ENCODE peak calls at places on chromosomes 13 and 19, in eight cellular contexts. P, A, C, Q, J, B, F and Z are unnamed samples.

GRCh38 chr13:48110930-48111721 is 16.2 kb upstream of the MED4 start:
- DNase-seq in P (no peak), A (no peak), C (no peak), Q (no peak), J (no peak), B (no peak), F (no peak), Z (peak)

GRCh38 chr13:48334534-48335127 is 31.1 kb downstream of the RB1 start:
- DNase-seq in P (peak), A (peak), C (peak), Q (peak), J (no peak), B (no peak), F (no peak), Z (peak)

GRCh38 chr19:30320466-30320865 is 51.7 kb upstream of the ZNF536 start:
- DNase-seq in P (no peak), A (no peak), C (no peak), Q (no peak), J (no peak), B (no peak), F (no peak), Z (no peak)

GRCh38 chr13:100336795-100337516 is 248.1 kb downstream of the PCCA start:
- DNase-seq in P (no peak), A (no peak), C (no peak), Q (no peak), J (no peak), B (no peak), F (no peak), Z (no peak)

GRCh38 chr19:39384839-39385568 is 5.9 kb downstream of the PAF1 start:
- DNase-seq in P (no peak), A (no peak), C (no peak), Q (no peak), J (no peak), B (peak), F (no peak), Z (no peak)

GRCh38 chr13:40031031-40031430 is 375.6 kb downstream of the COG6 start:
- DNase-seq in P (no peak), A (peak), C (peak), Q (no peak), J (peak), B (no peak), F (peak), Z (peak)

GRCh38 chr13:64453831-64454230 is 2776.3 kb downstream of the PCDH9 start:
- DNase-seq in P (peak), A (peak), C (no peak), Q (peak), J (no peak), B (no peak), F (no peak), Z (no peak)

GRCh38 chr13:34044660-34045080 is 226.7 kb downstream of the RFC3 start:
- DNase-seq in P (no peak), A (peak), C (peak), Q (no peak), J (peak), B (no peak), F (peak), Z (peak)

GRCh38 chr19:6060600-6061391 is 49.5 kb downstream of the RFX2 start:
- DNase-seq in P (no peak), A (peak), C (peak), Q (peak), J (no peak), B (peak), F (no peak), Z (peak)

GRCh38 chr13:57824121-57824520 is 192.6 kb downstream of the PCDH17 start:
- DNase-seq in P (peak), A (no peak), C (no peak), Q (no peak), J (no peak), B (no peak), F (no peak), Z (no peak)

GRCh38 chr19:48614436-48615144 is at the start of gene FAM83E:
- DNase-seq in P (no peak), A (no peak), C (no peak), Q (peak), J (no peak), B (no peak), F (no peak), Z (no peak)

GRCh38 chr13:72259528-72259927 is 392.5 kb upstream of the DACH1 start:
- DNase-seq in P (no peak), A (no peak), C (no peak), Q (no peak), J (no peak), B (no peak), F (no peak), Z (no peak)

GRCh38 chr19:6911523-6911922 is 24.1 kb downstream of the ADGRE1 start:
- DNase-seq in P (no peak), A (no peak), C (no peak), Q (no peak), J (no peak), B (no peak), F (no peak), Z (no peak)

GRCh38 chr19:10604460-10604980 is 17.4 kb upstream of the AP1M2 start:
- DNase-seq in P (no peak), A (no peak), C (no peak), Q (no peak), J (no peak), B (no peak), F (no peak), Z (no peak)

GRCh38 chr13:41916173-41916954 is 44.5 kb downstream of the VWA8 start:
- DNase-seq in P (peak), A (peak), C (peak), Q (no peak), J (peak), B (no peak), F (peak), Z (peak)

GRCh38 chr13:32804673-32805260 is 211.5 kb upstream of the KL start:
- DNase-seq in P (no peak), A (peak), C (peak), Q (no peak), J (no peak), B (no peak), F (no peak), Z (no peak)

GRCh38 chr19:6476155-6476895 is 5.3 kb downstream of the DENND1C start:
- DNase-seq in P (peak), A (peak), C (peak), Q (peak), J (peak), B (peak), F (no peak), Z (peak)

GRCh38 chr13:84896128-84896527 is 903.1 kb downstream of the SLITRK6 start:
- DNase-seq in P (peak), A (peak), C (peak), Q (peak), J (peak), B (no peak), F (peak), Z (peak)

GRCh38 chr13:86425127-86425526 is 625.9 kb upstream of the SLITRK6 start:
- DNase-seq in P (peak), A (no peak), C (no peak), Q (peak), J (no peak), B (no peak), F (no peak), Z (no peak)

GRCh38 chr13:62357887-62358645 is 942.4 kb upstream of the PCDH20 start:
- DNase-seq in P (peak), A (peak), C (peak), Q (peak), J (peak), B (no peak), F (peak), Z (peak)

GRCh38 chr13:80341771-80342271 is 895 bp upstream of the SPRY2 start:
- DNase-seq in P (peak), A (peak), C (peak), Q (peak), J (peak), B (peak), F (no peak), Z (peak)

GRCh38 chr19:19463348-19464117 is 51.8 kb downstream of the TSSK6 start:
- DNase-seq in P (no peak), A (peak), C (peak), Q (no peak), J (peak), B (peak), F (no peak), Z (peak)

GRCh38 chr19:52492991-52493470 is 34.4 kb upstream of the ZNF808 start:
- DNase-seq in P (peak), A (no peak), C (no peak), Q (peak), J (no peak), B (no peak), F (no peak), Z (peak)
- H3K4me3 ChIP-seq in P (peak), A (no peak), C (no peak), Q (peak), J (no peak), B (no peak), F (no peak), Z (no peak)

DNA sequence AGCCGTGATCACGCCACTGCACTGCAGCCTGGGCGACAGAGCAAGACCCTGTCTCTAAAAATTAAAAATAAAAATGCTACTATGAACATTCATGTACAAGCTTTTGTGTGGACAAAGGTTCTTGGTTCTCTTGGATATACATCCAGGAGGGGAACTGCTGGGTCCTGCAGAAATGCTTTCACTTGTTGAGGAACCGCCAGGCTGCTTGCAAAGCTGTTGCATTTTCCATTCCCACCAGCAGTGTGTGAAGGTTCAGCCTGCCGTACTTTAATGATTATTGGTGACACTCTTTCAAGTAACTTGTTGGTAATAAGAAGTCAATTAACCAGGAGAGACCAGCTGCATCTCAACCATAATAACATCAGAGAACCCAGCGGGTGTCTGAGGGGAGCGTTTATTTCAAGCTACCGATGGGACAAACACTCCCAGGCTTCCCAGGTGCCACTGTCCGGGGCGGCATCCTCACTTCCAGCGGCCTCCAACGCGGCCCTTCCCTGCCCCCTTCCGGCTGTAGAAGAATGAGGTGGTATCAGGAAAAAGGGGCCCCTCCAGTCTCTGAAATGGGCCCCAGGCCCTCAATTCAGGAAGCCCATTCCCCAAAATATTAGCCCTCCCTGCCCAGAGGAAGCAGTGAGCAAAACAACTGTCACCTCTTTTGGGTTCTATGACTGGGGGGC is 15.2 kb upstream of the PPP1R12C start:
- DNase-seq in P (no peak), A (no peak), C (no peak), Q (no peak), J (no peak), B (no peak), F (no peak), Z (no peak)
- TF ChIP-seq CTCF in P (peak), A (no peak), C (no peak), Q (no peak), J (no peak), B (no peak), F (peak), Z (peak)

DNA sequence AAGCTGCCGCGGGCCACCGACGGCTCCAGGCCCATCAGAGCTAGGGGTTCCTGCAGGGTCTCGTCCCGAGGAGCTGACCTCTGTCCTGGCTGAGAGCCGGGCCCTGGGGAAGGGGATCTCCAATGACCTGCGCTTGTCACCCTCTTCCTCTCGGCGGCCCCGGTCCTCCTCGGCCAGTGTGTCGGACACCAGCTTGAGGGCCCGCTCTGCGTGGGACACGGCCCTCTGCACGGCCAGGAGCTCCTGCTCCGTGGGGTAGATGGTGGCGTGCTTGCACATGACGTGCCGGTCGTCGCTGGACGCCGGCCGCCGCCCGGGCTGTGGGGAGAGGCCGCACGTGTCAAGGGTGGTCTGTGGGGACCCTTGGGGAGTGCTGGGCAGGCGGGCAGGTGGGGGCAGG is 32.7 kb upstream of the MATK start:
- DNase-seq in P (no peak), A (no peak), C (no peak), Q (no peak), J (no peak), B (no peak), F (no peak), Z (no peak)
- H3K4me3 ChIP-seq in P (no peak), A (no peak), C (no peak), Q (no peak), J (no peak), B (no peak), F (no peak), Z (no peak)

DNA sequence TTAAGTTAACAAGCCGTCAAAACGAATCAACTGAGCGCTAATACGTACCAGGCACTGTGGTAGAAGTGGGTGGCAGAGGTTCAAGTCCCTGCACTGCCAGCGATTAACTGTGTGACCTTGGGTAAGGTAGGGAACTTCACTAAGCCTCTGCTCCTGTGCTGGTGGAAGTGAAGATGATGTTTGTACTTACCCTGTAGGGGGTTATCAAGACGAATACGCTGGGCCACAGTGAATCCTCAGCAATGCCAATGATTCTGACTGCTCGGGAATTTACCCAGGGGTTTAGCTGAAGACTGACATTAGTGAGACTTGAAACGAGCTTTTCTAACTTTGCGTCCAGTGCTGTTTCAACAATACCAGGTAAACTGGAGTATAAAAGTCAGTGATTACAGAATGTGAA is 305.3 kb downstream of the FGF9 start:
- DNase-seq in P (no peak), A (no peak), C (no peak), Q (no peak), J (no peak), B (no peak), F (no peak), Z (no peak)
- TF ChIP-seq CTCF in P (no peak), A (no peak), C (no peak), Q (no peak), J (no peak), B (no peak), F (no peak), Z (no peak)

DNA sequence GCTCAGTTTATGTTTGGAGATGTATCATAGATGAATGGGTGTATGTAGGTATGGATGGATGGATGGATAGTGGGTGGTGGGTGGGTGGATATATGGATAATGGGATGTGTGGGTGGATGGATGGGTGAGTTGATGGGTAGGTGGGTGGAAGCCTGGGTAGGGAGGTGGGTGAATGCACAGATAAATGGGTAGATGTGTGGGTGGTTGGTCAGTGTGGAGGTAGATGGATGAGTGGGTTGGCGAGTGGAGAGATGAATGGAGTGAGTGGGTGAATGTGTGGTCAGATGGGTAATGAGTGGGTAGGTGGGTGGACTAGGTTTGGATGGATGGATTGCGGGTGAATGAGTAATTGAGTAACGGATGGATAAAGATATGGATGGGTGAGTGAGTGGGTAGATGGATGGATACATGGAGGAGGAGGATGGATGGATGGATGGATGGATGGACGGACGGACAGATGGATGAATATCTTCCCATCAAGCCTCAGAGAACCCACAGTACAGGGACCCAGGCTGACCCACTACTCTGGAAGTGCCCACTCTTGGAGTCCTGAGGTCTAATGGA is 13.4 kb downstream of the MEIS3 start:
- DNase-seq in P (no peak), A (no peak), C (no peak), Q (no peak), J (no peak), B (no peak), F (no peak), Z (no peak)
- H3K4me3 ChIP-seq in P (no peak), A (no peak), C (no peak), Q (no peak), J (no peak), B (no peak), F (no peak), Z (no peak)

GRCh38 chr19:13521066-13521465 is 14.8 kb upstream of the CACNA1A start:
- DNase-seq in P (no peak), A (no peak), C (no peak), Q (no peak), J (no peak), B (no peak), F (no peak), Z (no peak)

GRCh38 chr19:13530720-13531119 is 24.4 kb upstream of the CACNA1A start:
- DNase-seq in P (no peak), A (no peak), C (no peak), Q (no peak), J (no peak), B (no peak), F (no peak), Z (no peak)

GRCh38 chr19:13526552-13526951 is 20.3 kb upstream of the CACNA1A start:
- DNase-seq in P (peak), A (peak), C (peak), Q (peak), J (no peak), B (no peak), F (no peak), Z (no peak)
- TF ChIP-seq CTCF in P (peak), A (peak), C (peak), Q (peak), J (peak), B (no peak), F (peak), Z (peak)